ENCODE peak calls at places on chromosomes 12 and 14, in nine cellular contexts. One of them, this sample, is unnamed.

GRCh38 chr14:91509083-91509877 is 830 bp downstream of the PPP4R3A start:
- DNase-seq in cardiac muscle cell: peak
- DNase-seq in brain microvascular endothelial cell: no peak
- DNase-seq in adrenal gland: peak
- DNase-seq in HepG2: peak
- DNase-seq in GM23338: peak
- DNase-seq in small intestine: peak
- DNase-seq in breast epithelium: peak
- DNase-seq in thyroid gland: peak
- DNase-seq in this sample: no peak

GRCh38 chr12:114895081-114895480 is 211.1 kb upstream of the TBX3 start:
- DNase-seq in cardiac muscle cell: no peak
- DNase-seq in brain microvascular endothelial cell: no peak
- DNase-seq in adrenal gland: no peak
- DNase-seq in HepG2: no peak
- DNase-seq in GM23338: no peak
- DNase-seq in small intestine: no peak
- DNase-seq in breast epithelium: no peak
- DNase-seq in thyroid gland: no peak
- DNase-seq in this sample: no peak

GRCh38 chr14:104689620-104690265 is 325 bp downstream of the INF2 start:
- DNase-seq in cardiac muscle cell: no peak
- DNase-seq in brain microvascular endothelial cell: no peak
- DNase-seq in adrenal gland: no peak
- DNase-seq in HepG2: no peak
- DNase-seq in GM23338: no peak
- DNase-seq in small intestine: peak
- DNase-seq in breast epithelium: no peak
- DNase-seq in thyroid gland: no peak
- DNase-seq in this sample: no peak

GRCh38 chr14:76375484-76375883 is 453 bp upstream of the ESRRB start:
- DNase-seq in cardiac muscle cell: no peak
- DNase-seq in brain microvascular endothelial cell: no peak
- DNase-seq in adrenal gland: no peak
- DNase-seq in HepG2: no peak
- DNase-seq in GM23338: no peak
- DNase-seq in small intestine: no peak
- DNase-seq in breast epithelium: no peak
- DNase-seq in thyroid gland: no peak
- DNase-seq in this sample: no peak

GRCh38 chr14:93941293-93941910 is 14.3 kb downstream of the FAM181A start:
- DNase-seq in cardiac muscle cell: peak
- DNase-seq in brain microvascular endothelial cell: peak
- DNase-seq in adrenal gland: no peak
- DNase-seq in HepG2: no peak
- DNase-seq in GM23338: no peak
- DNase-seq in small intestine: no peak
- DNase-seq in breast epithelium: no peak
- DNase-seq in thyroid gland: no peak
- DNase-seq in this sample: peak

GRCh38 chr12:41795910-41796309 is 348.8 kb downstream of the GXYLT1 start:
- DNase-seq in cardiac muscle cell: no peak
- DNase-seq in brain microvascular endothelial cell: no peak
- DNase-seq in adrenal gland: no peak
- DNase-seq in HepG2: no peak
- DNase-seq in GM23338: peak
- DNase-seq in small intestine: no peak
- DNase-seq in breast epithelium: no peak
- DNase-seq in thyroid gland: no peak
- DNase-seq in this sample: no peak

GRCh38 chr12:5492562-5492961 is 60.7 kb downstream of the NTF3 start:
- DNase-seq in cardiac muscle cell: no peak
- DNase-seq in brain microvascular endothelial cell: no peak
- DNase-seq in adrenal gland: no peak
- DNase-seq in HepG2: no peak
- DNase-seq in GM23338: peak
- DNase-seq in small intestine: no peak
- DNase-seq in breast epithelium: no peak
- DNase-seq in thyroid gland: no peak
- DNase-seq in this sample: no peak

GRCh38 chr12:71303199-71303598 is 136.4 kb upstream of the LGR5 start:
- DNase-seq in cardiac muscle cell: peak
- DNase-seq in brain microvascular endothelial cell: no peak
- DNase-seq in adrenal gland: no peak
- DNase-seq in HepG2: no peak
- DNase-seq in GM23338: no peak
- DNase-seq in small intestine: no peak
- DNase-seq in breast epithelium: no peak
- DNase-seq in thyroid gland: no peak
- DNase-seq in this sample: no peak

GRCh38 chr12:4412056-4412455 is 32.5 kb upstream of the FGF23 start:
- DNase-seq in cardiac muscle cell: no peak
- DNase-seq in brain microvascular endothelial cell: no peak
- DNase-seq in adrenal gland: no peak
- DNase-seq in HepG2: no peak
- DNase-seq in GM23338: no peak
- DNase-seq in small intestine: no peak
- DNase-seq in breast epithelium: no peak
- DNase-seq in thyroid gland: no peak
- DNase-seq in this sample: no peak

GRCh38 chr12:64679487-64679983 is 69.2 kb downstream of the RASSF3 start:
- DNase-seq in cardiac muscle cell: peak
- DNase-seq in brain microvascular endothelial cell: peak
- DNase-seq in adrenal gland: peak
- DNase-seq in HepG2: no peak
- DNase-seq in GM23338: no peak
- DNase-seq in small intestine: peak
- DNase-seq in breast epithelium: peak
- DNase-seq in thyroid gland: peak
- DNase-seq in this sample: peak

GRCh38 chr12:120720234-120720968 is 5.2 kb upstream of the ACADS start:
- DNase-seq in cardiac muscle cell: peak
- DNase-seq in brain microvascular endothelial cell: peak
- DNase-seq in adrenal gland: peak
- DNase-seq in HepG2: no peak
- DNase-seq in GM23338: no peak
- DNase-seq in small intestine: peak
- DNase-seq in breast epithelium: no peak
- DNase-seq in thyroid gland: no peak
- DNase-seq in this sample: peak

GRCh38 chr12:19833775-19834501 is 394.6 kb downstream of the AEBP2 start:
- DNase-seq in cardiac muscle cell: peak
- DNase-seq in brain microvascular endothelial cell: peak
- DNase-seq in adrenal gland: no peak
- DNase-seq in HepG2: no peak
- DNase-seq in GM23338: peak
- DNase-seq in small intestine: no peak
- DNase-seq in breast epithelium: no peak
- DNase-seq in thyroid gland: no peak
- DNase-seq in this sample: peak

GRCh38 chr12:76471579-76471978 is 88.0 kb downstream of the OSBPL8 start:
- DNase-seq in cardiac muscle cell: no peak
- DNase-seq in brain microvascular endothelial cell: no peak
- DNase-seq in adrenal gland: no peak
- DNase-seq in HepG2: no peak
- DNase-seq in GM23338: no peak
- DNase-seq in small intestine: no peak
- DNase-seq in breast epithelium: no peak
- DNase-seq in thyroid gland: no peak
- DNase-seq in this sample: peak
- H3K27ac ChIP-seq in cardiac muscle cell: peak
- H3K27ac ChIP-seq in brain microvascular endothelial cell: no peak
- H3K27ac ChIP-seq in adrenal gland: no peak
- H3K27ac ChIP-seq in HepG2: no peak
- H3K27ac ChIP-seq in GM23338: no peak
- H3K27ac ChIP-seq in small intestine: no peak
- H3K27ac ChIP-seq in breast epithelium: no peak
- H3K27ac ChIP-seq in thyroid gland: no peak
- H3K27ac ChIP-seq in this sample: no peak

DNA sequence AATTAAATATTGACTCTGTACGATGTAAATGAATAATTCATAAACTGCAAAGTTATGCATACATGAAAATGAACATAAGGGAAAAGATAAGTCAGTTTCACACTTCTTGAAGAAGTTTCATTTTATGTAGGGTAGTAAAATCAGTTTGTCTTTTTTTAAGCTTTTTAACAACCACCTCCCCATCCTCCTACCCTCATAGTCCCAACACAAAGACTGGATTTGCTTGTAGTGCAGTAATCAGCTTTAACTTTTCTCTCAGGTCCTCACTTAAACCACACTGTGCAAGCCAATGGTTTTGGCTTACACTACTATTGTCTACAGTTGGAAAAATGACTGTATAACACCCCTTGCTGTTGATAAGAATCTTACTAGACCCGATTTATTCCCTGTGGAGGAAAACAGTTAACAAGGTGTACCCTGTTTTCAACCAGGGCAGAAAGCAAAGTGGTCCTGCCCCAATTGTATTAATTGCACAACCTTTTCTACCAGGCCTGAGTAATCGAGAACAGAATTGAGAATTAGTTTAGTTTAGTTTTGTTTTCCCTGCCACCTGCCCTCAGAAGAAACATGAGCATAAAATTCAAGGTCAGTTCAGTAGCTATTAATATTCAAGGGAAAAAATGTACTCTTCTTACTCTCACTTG is 44.0 kb downstream of the NIN start:
- DNase-seq in cardiac muscle cell: no peak
- DNase-seq in brain microvascular endothelial cell: no peak
- DNase-seq in adrenal gland: no peak
- DNase-seq in HepG2: no peak
- DNase-seq in GM23338: no peak
- DNase-seq in small intestine: no peak
- DNase-seq in breast epithelium: no peak
- DNase-seq in thyroid gland: no peak
- DNase-seq in this sample: no peak
- H3K27ac ChIP-seq in cardiac muscle cell: no peak
- H3K27ac ChIP-seq in brain microvascular endothelial cell: no peak
- H3K27ac ChIP-seq in adrenal gland: no peak
- H3K27ac ChIP-seq in HepG2: no peak
- H3K27ac ChIP-seq in GM23338: no peak
- H3K27ac ChIP-seq in small intestine: no peak
- H3K27ac ChIP-seq in breast epithelium: no peak
- H3K27ac ChIP-seq in thyroid gland: no peak
- H3K27ac ChIP-seq in this sample: no peak

DNA sequence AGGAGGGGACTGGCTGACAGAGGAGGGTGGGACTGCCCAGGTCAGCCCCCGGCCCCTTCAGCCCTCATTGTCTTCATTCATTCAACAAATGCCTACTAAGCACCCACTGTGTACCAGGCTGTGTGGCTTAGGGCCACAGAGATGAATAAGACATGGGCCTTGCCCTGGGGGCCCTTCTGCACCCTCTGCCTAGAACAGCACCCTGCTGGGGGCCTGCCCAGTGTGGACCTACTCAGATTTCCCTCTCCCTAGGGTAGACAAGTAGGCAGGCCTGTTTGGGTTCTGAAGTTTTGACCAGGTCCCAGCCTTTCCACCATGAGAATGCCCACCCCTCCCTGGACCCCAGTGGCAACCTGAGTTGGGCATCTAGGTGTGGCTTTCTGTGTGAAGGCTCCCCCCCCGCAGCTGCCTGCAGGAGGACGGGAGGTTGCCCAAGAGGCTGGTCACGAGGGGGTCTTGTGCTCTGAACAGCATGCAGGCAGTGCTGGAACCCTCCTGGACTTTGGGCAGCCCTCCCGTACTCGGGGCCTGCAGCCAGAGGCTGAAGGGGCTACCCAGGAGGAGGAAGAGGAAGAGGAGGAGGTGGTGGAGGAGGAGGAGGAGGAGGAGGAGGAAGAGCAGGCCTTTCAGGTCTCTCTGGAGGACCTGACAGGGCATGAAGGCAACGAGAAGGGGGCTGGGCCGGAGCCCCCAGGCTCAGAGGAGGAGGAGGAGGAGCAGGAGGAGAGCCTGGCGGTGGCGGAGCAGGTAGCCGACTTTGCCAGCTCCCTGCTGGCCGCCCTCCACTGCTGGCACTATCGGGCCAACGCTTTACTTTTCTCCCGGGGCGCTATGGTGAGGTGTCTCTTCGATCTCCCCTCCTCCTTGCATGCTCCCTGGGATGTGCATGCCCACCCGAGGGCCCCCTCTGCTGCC is 33.4 kb downstream of the PLEKHG3 start:
- DNase-seq in cardiac muscle cell: no peak
- DNase-seq in brain microvascular endothelial cell: no peak
- DNase-seq in adrenal gland: no peak
- DNase-seq in HepG2: no peak
- DNase-seq in GM23338: no peak
- DNase-seq in small intestine: no peak
- DNase-seq in breast epithelium: no peak
- DNase-seq in thyroid gland: peak
- DNase-seq in this sample: no peak
- H3K27ac ChIP-seq in cardiac muscle cell: no peak
- H3K27ac ChIP-seq in brain microvascular endothelial cell: no peak
- H3K27ac ChIP-seq in adrenal gland: no peak
- H3K27ac ChIP-seq in HepG2: no peak
- H3K27ac ChIP-seq in GM23338: peak
- H3K27ac ChIP-seq in small intestine: no peak
- H3K27ac ChIP-seq in breast epithelium: peak
- H3K27ac ChIP-seq in thyroid gland: peak
- H3K27ac ChIP-seq in this sample: no peak

GRCh38 chr12:54195080-54195479 is 6.3 kb upstream of the SMUG1 start:
- DNase-seq in cardiac muscle cell: no peak
- DNase-seq in brain microvascular endothelial cell: no peak
- DNase-seq in adrenal gland: no peak
- DNase-seq in HepG2: no peak
- DNase-seq in GM23338: no peak
- DNase-seq in small intestine: no peak
- DNase-seq in breast epithelium: no peak
- DNase-seq in thyroid gland: no peak
- DNase-seq in this sample: no peak

GRCh38 chr12:54191550-54192022 is 2.8 kb upstream of the SMUG1 start:
- DNase-seq in cardiac muscle cell: peak
- DNase-seq in brain microvascular endothelial cell: peak
- DNase-seq in adrenal gland: peak
- DNase-seq in HepG2: peak
- DNase-seq in GM23338: peak
- DNase-seq in small intestine: peak
- DNase-seq in breast epithelium: peak
- DNase-seq in thyroid gland: peak
- DNase-seq in this sample: peak

GRCh38 chr12:54193437-54193836 is 4.7 kb upstream of the SMUG1 start:
- DNase-seq in cardiac muscle cell: no peak
- DNase-seq in brain microvascular endothelial cell: no peak
- DNase-seq in adrenal gland: no peak
- DNase-seq in HepG2: no peak
- DNase-seq in GM23338: no peak
- DNase-seq in small intestine: no peak
- DNase-seq in breast epithelium: no peak
- DNase-seq in thyroid gland: no peak
- DNase-seq in this sample: no peak

GRCh38 chr12:54189198-54189539 is 384 bp upstream of the SMUG1 start:
- DNase-seq in cardiac muscle cell: no peak
- DNase-seq in brain microvascular endothelial cell: no peak
- DNase-seq in adrenal gland: no peak
- DNase-seq in HepG2: no peak
- DNase-seq in GM23338: no peak
- DNase-seq in small intestine: no peak
- DNase-seq in breast epithelium: no peak
- DNase-seq in thyroid gland: no peak
- DNase-seq in this sample: no peak

DNA sequence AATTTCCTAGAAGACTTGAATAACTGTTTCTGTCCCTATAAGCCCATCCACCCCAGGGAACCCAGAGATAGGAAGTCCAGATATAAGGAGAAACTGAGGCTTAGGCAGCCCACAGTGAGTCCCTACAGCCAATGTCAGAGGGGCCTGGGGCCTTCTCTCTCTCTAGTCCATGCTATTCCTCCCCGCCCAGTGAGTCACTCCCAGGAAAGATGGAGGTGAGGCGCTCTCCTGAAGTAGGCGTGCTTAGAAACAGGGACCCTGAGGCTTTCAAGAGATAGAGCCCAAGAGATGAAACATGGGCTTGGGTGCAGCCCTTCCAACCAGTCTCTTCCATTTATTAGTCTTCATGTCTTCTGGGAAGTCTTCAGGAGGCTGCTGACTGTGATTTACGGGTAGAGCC is 2.3 kb upstream of the SMUG1 start:
- DNase-seq in cardiac muscle cell: no peak
- DNase-seq in brain microvascular endothelial cell: no peak
- DNase-seq in adrenal gland: no peak
- DNase-seq in HepG2: no peak
- DNase-seq in GM23338: no peak
- DNase-seq in small intestine: no peak
- DNase-seq in breast epithelium: no peak
- DNase-seq in thyroid gland: no peak
- DNase-seq in this sample: no peak
- H3K27ac ChIP-seq in cardiac muscle cell: no peak
- H3K27ac ChIP-seq in brain microvascular endothelial cell: no peak
- H3K27ac ChIP-seq in adrenal gland: no peak
- H3K27ac ChIP-seq in HepG2: no peak
- H3K27ac ChIP-seq in GM23338: no peak
- H3K27ac ChIP-seq in small intestine: no peak
- H3K27ac ChIP-seq in breast epithelium: no peak
- H3K27ac ChIP-seq in thyroid gland: no peak
- H3K27ac ChIP-seq in this sample: no peak

This sample was measured in IMR-90.